ENCODE peak calls at places on chromosome 1, in five cellular contexts. One of them, this sample, is unnamed.
A peak's percentile ranks its signal among the peaks of the same experiment; 100 is the strongest.

GRCh38 chr1:36224537-36225297 is 474 bp downstream of the THRAP3 start:
- DNase-seq in PC-9: no peak
- DNase-seq in cardiac muscle cell: peak; percentile 91
- DNase-seq in sigmoid colon: peak; percentile 92
- DNase-seq in CD8-positive, alpha-beta T cell: no peak
- DNase-seq in this sample: peak; percentile 89

GRCh38 chr1:169288011-169288414 is 79.6 kb downstream of the NME7 start:
- DNase-seq in PC-9: peak; percentile 7
- DNase-seq in cardiac muscle cell: peak; percentile 60
- DNase-seq in sigmoid colon: no peak
- DNase-seq in CD8-positive, alpha-beta T cell: no peak
- DNase-seq in this sample: peak; percentile 2

GRCh38 chr1:157882560-157882959 is 41.0 kb upstream of the CD5L start:
- DNase-seq in PC-9: no peak
- DNase-seq in cardiac muscle cell: no peak
- DNase-seq in sigmoid colon: no peak
- DNase-seq in CD8-positive, alpha-beta T cell: no peak
- DNase-seq in this sample: no peak

GRCh38 chr1:234925440-234926251 is 203.0 kb downstream of the TOMM20 start:
- DNase-seq in PC-9: peak; percentile 74
- DNase-seq in cardiac muscle cell: peak; percentile 97
- DNase-seq in sigmoid colon: no peak
- DNase-seq in CD8-positive, alpha-beta T cell: peak; percentile 47
- DNase-seq in this sample: peak; percentile 80

GRCh38 chr1:10253755-10254154 is 43.4 kb downstream of the KIF1B start:
- DNase-seq in PC-9: peak; percentile 3
- DNase-seq in cardiac muscle cell: peak; percentile 78
- DNase-seq in sigmoid colon: peak; percentile 65
- DNase-seq in CD8-positive, alpha-beta T cell: no peak
- DNase-seq in this sample: no peak

GRCh38 chr1:194807530-194808220 is 1621.3 kb upstream of the B3GALT2 start:
- DNase-seq in PC-9: no peak
- DNase-seq in cardiac muscle cell: no peak
- DNase-seq in sigmoid colon: no peak
- DNase-seq in CD8-positive, alpha-beta T cell: no peak
- DNase-seq in this sample: no peak

GRCh38 chr1:41953291-41953690 is 34.6 kb upstream of the HIVEP3 start:
- DNase-seq in PC-9: no peak
- DNase-seq in cardiac muscle cell: no peak
- DNase-seq in sigmoid colon: no peak
- DNase-seq in CD8-positive, alpha-beta T cell: no peak
- DNase-seq in this sample: no peak

GRCh38 chr1:216032977-216033376 is 390.3 kb downstream of the USH2A start:
- DNase-seq in PC-9: no peak
- DNase-seq in cardiac muscle cell: no peak
- DNase-seq in sigmoid colon: no peak
- DNase-seq in CD8-positive, alpha-beta T cell: no peak
- DNase-seq in this sample: no peak

GRCh38 chr1:228360533-228361313 is 45.9 kb downstream of the TRIM11 start:
- DNase-seq in PC-9: no peak
- DNase-seq in cardiac muscle cell: no peak
- DNase-seq in sigmoid colon: peak; percentile 55
- DNase-seq in CD8-positive, alpha-beta T cell: no peak
- DNase-seq in this sample: peak; percentile 9

GRCh38 chr1:116951175-116951935 is 41.6 kb downstream of the PTGFRN start:
- DNase-seq in PC-9: no peak
- DNase-seq in cardiac muscle cell: peak; percentile 90
- DNase-seq in sigmoid colon: peak; percentile 85
- DNase-seq in CD8-positive, alpha-beta T cell: no peak
- DNase-seq in this sample: no peak
- H3K27ac ChIP-seq in PC-9: no peak overlapping the region
- H3K27ac ChIP-seq in cardiac muscle cell: no peak overlapping the region
- H3K27ac ChIP-seq in sigmoid colon: peak overlapping the region; percentile 86
- H3K27ac ChIP-seq in CD8-positive, alpha-beta T cell: no peak overlapping the region
- H3K27ac ChIP-seq in this sample: no peak overlapping the region

DNA sequence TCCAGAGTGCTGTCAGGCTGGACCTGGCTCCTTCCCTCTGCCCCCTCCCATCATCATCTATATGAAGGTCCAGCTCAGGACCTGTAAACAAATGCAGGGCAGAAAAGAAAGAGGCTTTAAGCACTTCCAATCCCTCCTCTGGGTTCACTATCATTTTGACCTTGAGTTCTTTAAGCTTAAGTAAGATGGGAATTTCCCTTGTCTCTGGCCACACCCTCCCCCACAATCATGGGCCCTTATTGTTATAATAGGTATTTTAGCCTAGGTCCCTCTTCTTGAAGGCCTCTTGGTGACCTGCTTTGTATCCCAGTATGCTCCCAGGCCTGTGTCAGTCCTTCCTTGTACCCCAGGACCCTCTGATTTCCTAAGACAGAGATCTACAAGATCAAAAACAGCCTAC is 45.1 kb upstream of the EPS15 start:
- DNase-seq in PC-9: no peak
- DNase-seq in cardiac muscle cell: peak; percentile 64
- DNase-seq in sigmoid colon: no peak
- DNase-seq in CD8-positive, alpha-beta T cell: no peak
- DNase-seq in this sample: no peak
- H3K27ac ChIP-seq in PC-9: peak overlapping the region; percentile 34
- H3K27ac ChIP-seq in cardiac muscle cell: no peak overlapping the region
- H3K27ac ChIP-seq in sigmoid colon: no peak overlapping the region
- H3K27ac ChIP-seq in CD8-positive, alpha-beta T cell: no peak overlapping the region
- H3K27ac ChIP-seq in this sample: no peak overlapping the region

GRCh38 chr1:1626207-1627141 is 5.5 kb upstream of the MMP23B start:
- DNase-seq in PC-9: no peak
- DNase-seq in cardiac muscle cell: no peak
- DNase-seq in sigmoid colon: peak; percentile 64
- DNase-seq in CD8-positive, alpha-beta T cell: no peak
- DNase-seq in this sample: no peak

GRCh38 chr1:1627261-1627841 is 4.6 kb upstream of the MMP23B start:
- DNase-seq in PC-9: peak; percentile 10
- DNase-seq in cardiac muscle cell: no peak
- DNase-seq in sigmoid colon: peak; percentile 62
- DNase-seq in CD8-positive, alpha-beta T cell: peak; percentile 56
- DNase-seq in this sample: no peak

GRCh38 chr1:1629430-1630190 is 2.4 kb upstream of the MMP23B start:
- DNase-seq in PC-9: no peak
- DNase-seq in cardiac muscle cell: no peak
- DNase-seq in sigmoid colon: peak; percentile 71
- DNase-seq in CD8-positive, alpha-beta T cell: peak; percentile 85
- DNase-seq in this sample: no peak

GRCh38 chr1:1628656-1629429 is 3.1 kb upstream of the MMP23B start:
- DNase-seq in PC-9: no peak
- DNase-seq in cardiac muscle cell: no peak
- DNase-seq in sigmoid colon: peak; percentile 60
- DNase-seq in CD8-positive, alpha-beta T cell: peak; percentile 68
- DNase-seq in this sample: no peak

DNA sequence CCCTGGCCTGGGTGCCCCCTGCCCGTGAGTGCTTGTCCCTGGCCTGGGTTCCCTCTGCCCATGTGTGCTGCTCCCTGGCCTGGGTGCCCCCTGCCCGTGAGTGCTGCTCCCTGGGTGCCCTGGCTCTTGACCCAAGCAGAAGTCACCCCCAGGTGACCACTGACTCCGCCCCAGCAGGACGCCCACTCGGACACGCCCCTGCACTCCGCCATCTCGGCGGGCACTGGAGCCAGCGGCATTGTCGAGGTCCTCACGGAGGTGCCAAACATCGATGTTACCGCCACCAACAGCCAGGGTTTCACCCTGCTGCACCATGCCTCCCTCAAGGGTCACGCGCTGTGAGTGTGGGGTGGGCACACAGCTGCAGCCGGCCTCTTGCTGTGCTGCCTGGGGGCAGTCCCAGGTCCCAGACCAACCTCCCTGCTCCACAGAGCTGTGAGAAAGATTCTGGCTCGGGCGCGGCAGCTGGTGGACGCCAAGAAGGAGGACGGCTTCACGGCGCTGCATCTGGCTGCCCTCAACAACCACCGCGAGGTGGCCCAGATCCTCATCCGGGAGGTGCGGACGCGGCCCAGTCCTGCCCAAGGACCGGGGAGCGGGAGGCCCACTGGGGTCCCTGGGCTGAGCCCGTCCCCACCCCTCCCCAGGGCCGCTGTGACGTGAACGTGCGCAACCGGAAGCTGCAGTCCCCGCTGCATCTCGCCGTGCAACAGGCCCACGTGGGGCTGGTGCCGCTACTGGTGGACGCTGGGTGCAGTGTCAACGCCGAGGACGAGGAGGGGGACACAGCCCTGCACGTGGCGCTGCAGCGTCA is 3.9 kb upstream of the MMP23B start:
- DNase-seq in PC-9: no peak
- DNase-seq in cardiac muscle cell: no peak
- DNase-seq in sigmoid colon: peak; percentile 65
- DNase-seq in CD8-positive, alpha-beta T cell: no peak
- DNase-seq in this sample: no peak
- H3K27ac ChIP-seq in PC-9: no peak overlapping the region
- H3K27ac ChIP-seq in cardiac muscle cell: no peak overlapping the region
- H3K27ac ChIP-seq in sigmoid colon: no peak overlapping the region
- H3K27ac ChIP-seq in CD8-positive, alpha-beta T cell: no peak overlapping the region
- H3K27ac ChIP-seq in this sample: no peak overlapping the region

GRCh38 chr1:231919269-231919886 is 292.8 kb downstream of the DISC1 start:
- DNase-seq in PC-9: no peak
- DNase-seq in cardiac muscle cell: no peak
- DNase-seq in sigmoid colon: no peak
- DNase-seq in CD8-positive, alpha-beta T cell: no peak
- DNase-seq in this sample: no peak

GRCh38 chr1:231919900-231920299 is 293.3 kb downstream of the DISC1 start:
- DNase-seq in PC-9: no peak
- DNase-seq in cardiac muscle cell: no peak
- DNase-seq in sigmoid colon: no peak
- DNase-seq in CD8-positive, alpha-beta T cell: no peak
- DNase-seq in this sample: no peak

GRCh38 chr1:231921951-231922350 is 295.4 kb downstream of the DISC1 start:
- DNase-seq in PC-9: no peak
- DNase-seq in cardiac muscle cell: no peak
- DNase-seq in sigmoid colon: no peak
- DNase-seq in CD8-positive, alpha-beta T cell: no peak
- DNase-seq in this sample: no peak

GRCh38 chr1:231923461-231924132 is 297.0 kb downstream of the DISC1 start:
- DNase-seq in PC-9: no peak
- DNase-seq in cardiac muscle cell: no peak
- DNase-seq in sigmoid colon: no peak
- DNase-seq in CD8-positive, alpha-beta T cell: no peak
- DNase-seq in this sample: no peak

GRCh38 chr1:231918239-231919015 is 291.8 kb downstream of the DISC1 start:
- DNase-seq in PC-9: no peak
- DNase-seq in cardiac muscle cell: no peak
- DNase-seq in sigmoid colon: no peak
- DNase-seq in CD8-positive, alpha-beta T cell: peak; percentile 61
- DNase-seq in this sample: no peak
- H3K27ac ChIP-seq in PC-9: no peak overlapping the region
- H3K27ac ChIP-seq in cardiac muscle cell: no peak overlapping the region
- H3K27ac ChIP-seq in sigmoid colon: no peak overlapping the region
- H3K27ac ChIP-seq in CD8-positive, alpha-beta T cell: peak overlapping the region; percentile 14
- H3K27ac ChIP-seq in this sample: no peak overlapping the region

This sample was measured in HepG2.